ENCODE peak calls at places on chromosomes 6 and 20, in ten cellular contexts. One of them, this sample, is unnamed.

GRCh38 chr20:53660078-53660909 is 66.7 kb upstream of the ZNF217 start:
- DNase-seq in activated naive CD8-positive, alpha-beta T cell treated with anti-CD3 and anti-CD28 coated beads for 36 hours: peak
- DNase-seq in naive thymus-derived CD8-positive, alpha-beta T cell: peak
- DNase-seq in stimulated activated CD4-positive, alpha-beta T cell treated with anti-CD3 and anti-CD28 coated beads, Interleukin-4, amount 100 ng/mL, for 1 hour: peak
- DNase-seq in ovary: peak
- DNase-seq in left ventricle myocardium superior: no peak
- DNase-seq in AML-193: no peak
- DNase-seq in left ventricle myocardium inferior: no peak
- DNase-seq in nephron progenitor cell: no peak
- DNase-seq in ELR: no peak
- DNase-seq in this sample: peak

GRCh38 chr6:39684790-39685485 is 40.3 kb downstream of the KIF6 start:
- DNase-seq in left ventricle myocardium superior: no peak
- DNase-seq in naive thymus-derived CD8-positive, alpha-beta T cell: no peak
- DNase-seq in nephron progenitor cell: no peak
- DNase-seq in ovary: no peak
- DNase-seq in activated naive CD8-positive, alpha-beta T cell treated with anti-CD3 and anti-CD28 coated beads for 36 hours: no peak
- DNase-seq in AML-193: no peak
- DNase-seq in stimulated activated CD4-positive, alpha-beta T cell treated with anti-CD3 and anti-CD28 coated beads, Interleukin-4, amount 100 ng/mL, for 1 hour: no peak
- DNase-seq in left ventricle myocardium inferior: no peak
- DNase-seq in ELR: peak
- DNase-seq in this sample: no peak

GRCh38 chr20:17059465-17059864 is 167.4 kb upstream of the PCSK2 start:
- DNase-seq in left ventricle myocardium superior: no peak
- DNase-seq in naive thymus-derived CD8-positive, alpha-beta T cell: no peak
- DNase-seq in left ventricle myocardium inferior: no peak
- DNase-seq in ovary: no peak
- DNase-seq in stimulated activated CD4-positive, alpha-beta T cell treated with anti-CD3 and anti-CD28 coated beads, Interleukin-4, amount 100 ng/mL, for 1 hour: no peak
- DNase-seq in ELR: peak
- DNase-seq in activated naive CD8-positive, alpha-beta T cell treated with anti-CD3 and anti-CD28 coated beads for 36 hours: no peak
- DNase-seq in AML-193: no peak
- DNase-seq in nephron progenitor cell: no peak
- DNase-seq in this sample: no peak

GRCh38 chr6:6320901-6321300 is 439 bp upstream of the F13A1 start:
- DNase-seq in nephron progenitor cell: no peak
- DNase-seq in left ventricle myocardium superior: no peak
- DNase-seq in stimulated activated CD4-positive, alpha-beta T cell treated with anti-CD3 and anti-CD28 coated beads, Interleukin-4, amount 100 ng/mL, for 1 hour: no peak
- DNase-seq in AML-193: no peak
- DNase-seq in ELR: peak
- DNase-seq in ovary: no peak
- DNase-seq in activated naive CD8-positive, alpha-beta T cell treated with anti-CD3 and anti-CD28 coated beads for 36 hours: no peak
- DNase-seq in naive thymus-derived CD8-positive, alpha-beta T cell: no peak
- DNase-seq in left ventricle myocardium inferior: no peak
- DNase-seq in this sample: no peak

GRCh38 chr6:98094696-98095095 is 739.7 kb upstream of the POU3F2 start:
- DNase-seq in AML-193: no peak
- DNase-seq in nephron progenitor cell: no peak
- DNase-seq in left ventricle myocardium superior: no peak
- DNase-seq in naive thymus-derived CD8-positive, alpha-beta T cell: no peak
- DNase-seq in ELR: no peak
- DNase-seq in stimulated activated CD4-positive, alpha-beta T cell treated with anti-CD3 and anti-CD28 coated beads, Interleukin-4, amount 100 ng/mL, for 1 hour: no peak
- DNase-seq in ovary: no peak
- DNase-seq in left ventricle myocardium inferior: no peak
- DNase-seq in activated naive CD8-positive, alpha-beta T cell treated with anti-CD3 and anti-CD28 coated beads for 36 hours: no peak
- DNase-seq in this sample: no peak

GRCh38 chr20:50295345-50295744 is 104.7 kb downstream of the CEBPB start:
- DNase-seq in ovary: no peak
- DNase-seq in AML-193: no peak
- DNase-seq in nephron progenitor cell: no peak
- DNase-seq in naive thymus-derived CD8-positive, alpha-beta T cell: no peak
- DNase-seq in ELR: no peak
- DNase-seq in left ventricle myocardium superior: no peak
- DNase-seq in stimulated activated CD4-positive, alpha-beta T cell treated with anti-CD3 and anti-CD28 coated beads, Interleukin-4, amount 100 ng/mL, for 1 hour: no peak
- DNase-seq in activated naive CD8-positive, alpha-beta T cell treated with anti-CD3 and anti-CD28 coated beads for 36 hours: no peak
- DNase-seq in left ventricle myocardium inferior: no peak
- DNase-seq in this sample: no peak

GRCh38 chr6:45961125-45961524 is 54.5 kb downstream of the CLIC5 start:
- DNase-seq in ELR: no peak
- DNase-seq in stimulated activated CD4-positive, alpha-beta T cell treated with anti-CD3 and anti-CD28 coated beads, Interleukin-4, amount 100 ng/mL, for 1 hour: no peak
- DNase-seq in activated naive CD8-positive, alpha-beta T cell treated with anti-CD3 and anti-CD28 coated beads for 36 hours: no peak
- DNase-seq in left ventricle myocardium inferior: no peak
- DNase-seq in ovary: no peak
- DNase-seq in AML-193: no peak
- DNase-seq in nephron progenitor cell: no peak
- DNase-seq in naive thymus-derived CD8-positive, alpha-beta T cell: no peak
- DNase-seq in left ventricle myocardium superior: no peak
- DNase-seq in this sample: no peak

GRCh38 chr6:138485005-138485545 is 14.2 kb downstream of the NHSL1 start:
- DNase-seq in ELR: no peak
- DNase-seq in activated naive CD8-positive, alpha-beta T cell treated with anti-CD3 and anti-CD28 coated beads for 36 hours: no peak
- DNase-seq in nephron progenitor cell: no peak
- DNase-seq in ovary: no peak
- DNase-seq in left ventricle myocardium inferior: no peak
- DNase-seq in stimulated activated CD4-positive, alpha-beta T cell treated with anti-CD3 and anti-CD28 coated beads, Interleukin-4, amount 100 ng/mL, for 1 hour: no peak
- DNase-seq in AML-193: no peak
- DNase-seq in naive thymus-derived CD8-positive, alpha-beta T cell: no peak
- DNase-seq in left ventricle myocardium superior: no peak
- DNase-seq in this sample: no peak

GRCh38 chr6:75211920-75212590 is 6.2 kb upstream of the COL12A1 start:
- DNase-seq in left ventricle myocardium superior: no peak
- DNase-seq in stimulated activated CD4-positive, alpha-beta T cell treated with anti-CD3 and anti-CD28 coated beads, Interleukin-4, amount 100 ng/mL, for 1 hour: no peak
- DNase-seq in ELR: no peak
- DNase-seq in AML-193: no peak
- DNase-seq in naive thymus-derived CD8-positive, alpha-beta T cell: no peak
- DNase-seq in left ventricle myocardium inferior: no peak
- DNase-seq in ovary: no peak
- DNase-seq in nephron progenitor cell: no peak
- DNase-seq in activated naive CD8-positive, alpha-beta T cell treated with anti-CD3 and anti-CD28 coated beads for 36 hours: no peak
- DNase-seq in this sample: no peak

GRCh38 chr6:169828176-169828575 is 76.8 kb downstream of the ERMARD start:
- DNase-seq in ELR: no peak
- DNase-seq in left ventricle myocardium inferior: no peak
- DNase-seq in left ventricle myocardium superior: no peak
- DNase-seq in ovary: no peak
- DNase-seq in AML-193: no peak
- DNase-seq in naive thymus-derived CD8-positive, alpha-beta T cell: no peak
- DNase-seq in activated naive CD8-positive, alpha-beta T cell treated with anti-CD3 and anti-CD28 coated beads for 36 hours: no peak
- DNase-seq in stimulated activated CD4-positive, alpha-beta T cell treated with anti-CD3 and anti-CD28 coated beads, Interleukin-4, amount 100 ng/mL, for 1 hour: no peak
- DNase-seq in nephron progenitor cell: no peak
- DNase-seq in this sample: no peak

GRCh38 chr6:164085086-164085485 is 670.6 kb downstream of the QKI start:
- DNase-seq in naive thymus-derived CD8-positive, alpha-beta T cell: no peak
- DNase-seq in left ventricle myocardium inferior: no peak
- DNase-seq in nephron progenitor cell: no peak
- DNase-seq in ELR: no peak
- DNase-seq in left ventricle myocardium superior: peak
- DNase-seq in ovary: no peak
- DNase-seq in AML-193: no peak
- DNase-seq in activated naive CD8-positive, alpha-beta T cell treated with anti-CD3 and anti-CD28 coated beads for 36 hours: no peak
- DNase-seq in stimulated activated CD4-positive, alpha-beta T cell treated with anti-CD3 and anti-CD28 coated beads, Interleukin-4, amount 100 ng/mL, for 1 hour: no peak
- DNase-seq in this sample: no peak

GRCh38 chr6:33768644-33769120 is 20.2 kb downstream of the LEMD2 start:
- DNase-seq in left ventricle myocardium inferior: peak
- DNase-seq in ELR: peak
- DNase-seq in AML-193: peak
- DNase-seq in activated naive CD8-positive, alpha-beta T cell treated with anti-CD3 and anti-CD28 coated beads for 36 hours: peak
- DNase-seq in nephron progenitor cell: peak
- DNase-seq in left ventricle myocardium superior: peak
- DNase-seq in stimulated activated CD4-positive, alpha-beta T cell treated with anti-CD3 and anti-CD28 coated beads, Interleukin-4, amount 100 ng/mL, for 1 hour: peak
- DNase-seq in ovary: peak
- DNase-seq in naive thymus-derived CD8-positive, alpha-beta T cell: peak
- DNase-seq in this sample: peak